ENCODE peak calls at places on chromosomes 3 and 15, in four cellular contexts. B is heart left ventricle, O is PC-9, F is GM23338. G is an unnamed sample.

GRCh38 chr15:39685999-39686613 is 96.5 kb downstream of the FSIP1 start:
- DNase-seq in F (peak; percentile 83), O (no peak), B (no peak), G (peak; percentile 60)

GRCh38 chr3:522888-523287 is 326.3 kb downstream of the CHL1 start:
- DNase-seq in F (no peak), O (no peak), B (no peak), G (no peak)

GRCh38 chr15:34679326-34679725 is 75.5 kb downstream of the GJD2 start:
- DNase-seq in B (no peak), O (no peak), F (no peak), G (no peak)

GRCh38 chr3:150370129-150370602 is 37.9 kb upstream of the TSC22D2 start:
- DNase-seq in O (peak; percentile 96), B (peak; percentile 64), F (peak; percentile 88), G (peak; percentile 97)

GRCh38 chr15:81303241-81304225 is 20.4 kb downstream of the STARD5 start:
- DNase-seq in O (no peak), F (peak; percentile 63), B (no peak), G (no peak)

GRCh38 chr3:100766069-100766468 is 56.8 kb downstream of the TFG start:
- DNase-seq in O (no peak), B (no peak), F (no peak), G (no peak)

GRCh38 chr3:143152043-143152442 is 32.5 kb downstream of the CHST2 start:
- DNase-seq in F (no peak), O (no peak), B (no peak), G (no peak)

GRCh38 chr3:101381809-101382208 is 61.4 kb upstream of the IMPG2 start:
- DNase-seq in B (no peak), O (peak; percentile 46), F (peak; percentile 76), G (peak; percentile 77)

GRCh38 chr3:63051920-63052319 is 176.7 kb upstream of the CADPS start:
- DNase-seq in F (peak; percentile 38), B (no peak), O (no peak), G (peak; percentile 44)

GRCh38 chr3:175002732-175003143 is 143.6 kb downstream of the NAALADL2 start:
- DNase-seq in O (no peak), F (no peak), B (no peak), G (no peak)

GRCh38 chr15:96837241-96837970 is 506.9 kb downstream of the NR2F2 start:
- DNase-seq in O (no peak), F (no peak), B (no peak), G (peak; percentile 94)
- H3K4me1 ChIP-seq in O (no peaks in the 10 kb centered on the region), F (no peaks in the 10 kb centered on the region), B (no peaks in the 10 kb centered on the region), G (peaks cover 36% of the 10 kb centered on the region)

DNA sequence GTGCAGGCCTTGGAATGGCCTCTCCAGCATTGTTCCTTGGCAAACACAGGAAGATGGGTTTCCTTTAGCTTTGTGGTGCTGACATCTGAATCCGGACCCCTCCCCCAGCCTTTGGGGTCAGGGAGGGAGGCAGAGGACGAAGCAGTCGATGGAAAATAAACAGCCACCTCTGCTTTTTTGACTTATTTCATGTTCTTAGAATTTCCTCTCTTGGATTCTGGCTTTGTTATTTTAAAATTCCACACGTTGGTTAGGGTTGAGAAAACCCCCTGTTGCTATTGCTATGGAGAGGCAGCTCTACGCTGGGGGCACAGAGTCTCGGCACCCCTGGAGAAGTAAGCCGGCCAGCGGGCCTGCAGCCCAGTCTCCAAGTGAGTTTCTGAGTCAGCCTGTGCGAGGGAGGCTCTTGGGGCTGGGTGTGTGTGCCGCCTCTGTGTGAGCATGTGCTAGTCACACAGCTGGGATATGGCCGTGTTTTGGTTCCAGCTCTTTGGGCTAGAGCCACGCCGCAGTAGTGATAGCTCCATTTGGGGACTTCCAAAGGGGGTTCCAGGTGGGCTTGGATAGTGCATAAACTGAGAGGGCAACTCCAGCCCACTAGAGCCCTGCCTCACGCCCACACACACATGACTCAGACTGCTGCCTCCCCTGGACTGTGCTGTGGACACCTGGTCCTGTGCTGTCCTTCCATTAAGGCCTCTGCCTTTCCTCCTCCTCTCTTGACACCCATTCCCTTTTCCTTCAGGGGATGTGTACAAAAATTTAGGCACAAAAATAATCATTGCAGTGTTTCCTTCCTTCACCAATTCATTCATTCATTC is 58.8 kb downstream of the AMOTL2 start:
- DNase-seq in F (peak; percentile 61), O (peak; percentile 31), B (peak; percentile 81), G (no peak)
- H3K4me1 ChIP-seq in F (peaks cover 30% of the 10 kb centered on the region), O (peaks cover 88% of the 10 kb centered on the region), B (peaks cover 30% of the 10 kb centered on the region), G (peaks cover 2% of the 10 kb centered on the region)

GRCh38 chr15:64013179-64014043 is 32.9 kb downstream of the DAPK2 start:
- DNase-seq in O (peak; percentile 73), F (no peak), B (no peak), G (no peak)
- H3K4me1 ChIP-seq in O (peaks cover 71% of the 10 kb centered on the region), F (no peaks in the 10 kb centered on the region), B (peaks cover 30% of the 10 kb centered on the region), G (peaks cover 27% of the 10 kb centered on the region)

DNA sequence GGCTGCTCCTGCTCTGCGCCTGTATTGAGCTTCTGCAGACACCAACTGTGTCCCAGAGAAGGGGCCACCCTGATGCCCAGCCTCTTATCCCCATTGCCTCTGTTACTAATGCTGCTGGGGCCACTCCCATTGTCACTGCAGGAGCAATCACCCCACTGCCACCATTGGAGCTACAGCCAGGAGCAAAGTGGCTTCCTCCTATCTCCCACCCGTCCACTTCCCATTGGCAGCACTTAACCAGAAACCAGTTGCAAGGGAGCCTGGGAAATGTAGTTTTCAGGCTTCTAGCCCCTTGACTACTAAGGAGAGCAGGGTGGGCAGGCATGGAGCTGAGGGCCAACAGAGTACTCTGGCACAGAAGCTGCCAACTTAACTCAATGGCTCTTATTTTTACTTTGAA is 55.9 kb upstream of the KLF13 start:
- DNase-seq in O (no peak), F (peak; percentile 78), B (no peak), G (peak; percentile 29)
- H3K4me1 ChIP-seq in O (no peaks in the 10 kb centered on the region), F (no peaks in the 10 kb centered on the region), B (no peaks in the 10 kb centered on the region), G (no peaks in the 10 kb centered on the region)

GRCh38 chr3:66998075-66998898 is at the start of gene KBTBD8:
- DNase-seq in B (peak; percentile 99), O (peak; percentile 91), F (peak; percentile 99), G (peak; percentile 97)

GRCh38 chr3:67000006-67000405 is 1.9 kb downstream of the KBTBD8 start:
- DNase-seq in F (no peak), B (no peak), O (no peak), G (no peak)

GRCh38 chr3:66997560-66998074 is 490 bp upstream of the KBTBD8 start:
- DNase-seq in F (no peak), B (peak; percentile 36), O (no peak), G (no peak)

GRCh38 chr3:67001086-67001861 is 3.2 kb downstream of the KBTBD8 start:
- DNase-seq in O (no peak), F (no peak), B (no peak), G (no peak)

DNA sequence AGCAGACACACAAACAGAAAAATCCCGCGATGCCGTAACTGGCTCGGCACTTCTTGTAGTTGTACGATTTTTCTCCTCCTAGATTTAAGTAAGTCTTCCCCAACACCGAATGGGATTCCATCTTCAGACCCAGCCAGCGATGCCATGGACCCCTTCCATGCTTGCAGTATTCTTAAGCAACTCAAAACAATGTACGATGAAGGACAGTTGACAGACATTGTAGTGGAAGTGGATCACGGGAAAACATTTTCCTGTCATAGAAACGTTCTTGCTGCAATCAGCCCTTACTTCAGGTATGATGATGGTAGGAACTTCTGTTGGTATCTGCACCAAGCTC is 760 bp downstream of the KBTBD8 start:
- DNase-seq in F (no peak), B (no peak), O (no peak), G (peak; percentile 4)
- H3K4me1 ChIP-seq in F (peaks cover 18% of the 10 kb centered on the region), B (no peaks in the 10 kb centered on the region), O (no peaks in the 10 kb centered on the region), G (no peaks in the 10 kb centered on the region)

DNA sequence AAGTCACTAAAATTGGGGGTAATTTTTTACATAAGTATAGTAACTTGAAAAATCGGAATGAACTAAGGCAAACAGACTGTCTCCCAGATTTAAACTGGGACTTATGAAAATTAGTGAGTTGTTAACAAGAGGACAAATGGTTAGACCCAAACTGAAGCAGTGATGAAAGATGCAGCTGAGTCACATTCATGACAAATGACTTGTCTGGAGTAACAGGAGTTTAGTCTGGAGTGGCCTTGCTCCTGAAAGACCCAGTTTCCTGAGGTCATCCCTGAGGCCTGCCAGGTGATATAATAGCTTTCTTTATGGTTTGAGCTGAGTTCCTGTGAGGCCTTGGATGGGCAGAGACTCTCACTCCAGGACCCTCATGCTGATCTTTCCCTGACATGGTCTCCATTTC is 9.6 kb upstream of the CTDSPL start:
- DNase-seq in F (no peak), B (no peak), O (no peak), G (no peak)
- H3K4me1 ChIP-seq in F (peaks cover 24% of the 10 kb centered on the region), B (peaks cover 5% of the 10 kb centered on the region), O (peaks cover 9% of the 10 kb centered on the region), G (no peaks in the 10 kb centered on the region)

GRCh38 chr15:88630141-88630721 is 8.6 kb upstream of the ISG20 start:
- DNase-seq in O (no peak), B (peak; percentile 41), F (no peak), G (no peak)
- H3K4me1 ChIP-seq in O (no peaks in the 10 kb centered on the region), B (no peaks in the 10 kb centered on the region), F (peaks cover 10% of the 10 kb centered on the region), G (no peaks in the 10 kb centered on the region)

DNA sequence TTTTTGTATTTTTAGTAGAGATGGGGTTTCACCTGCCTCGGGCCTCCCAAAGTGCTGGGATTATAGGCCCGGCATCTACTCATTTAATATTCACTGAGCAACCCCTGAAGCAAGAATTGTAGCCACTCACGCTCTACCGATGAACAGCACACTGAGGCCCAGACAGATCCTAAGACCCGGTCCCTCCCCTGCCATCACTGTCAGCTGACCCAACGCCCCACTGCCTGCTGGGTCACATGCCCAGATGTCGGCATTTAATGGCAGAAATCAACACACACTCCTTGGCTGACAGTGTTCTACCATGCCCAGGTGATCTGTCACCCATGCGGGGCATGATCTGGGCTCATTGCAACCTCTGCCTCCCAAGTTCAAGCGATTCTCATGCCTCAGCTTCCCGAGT is 3.2 kb upstream of the TMEM89 start:
- DNase-seq in F (no peak), O (no peak), B (no peak), G (no peak)
- H3K4me1 ChIP-seq in F (peaks cover 3% of the 10 kb centered on the region), O (no peaks in the 10 kb centered on the region), B (no peaks in the 10 kb centered on the region), G (no peaks in the 10 kb centered on the region)

GRCh38 chr3:195540031-195540430 is 3.1 kb downstream of the PPP1R2 start:
- DNase-seq in O (peak; percentile 32), F (no peak), B (no peak), G (no peak)
- H3K4me1 ChIP-seq in O (peaks cover 17% of the 10 kb centered on the region), F (peaks cover 23% of the 10 kb centered on the region), B (peaks cover 12% of the 10 kb centered on the region), G (peaks cover 17% of the 10 kb centered on the region)

GRCh38 chr15:74780523-74780982 is 1.3 kb upstream of the CSK start:
- DNase-seq in O (no peak), B (no peak), F (no peak), G (no peak)
- H3K4me1 ChIP-seq in O (peaks cover 20% of the 10 kb centered on the region), B (peaks cover 44% of the 10 kb centered on the region), F (peaks cover 15% of the 10 kb centered on the region), G (peaks cover 58% of the 10 kb centered on the region)